ENCODE peak calls at places on chromosomes 11 and 22, in nine cellular contexts. J is amniotic epithelial cell; A is progenitor cell of endocrine pancreas; Z is LHCN-M2; W is GM20000; B is sigmoid colon; N is heart right ventricle; D is glutamatergic neuron; O is activated CD8-positive, alpha-beta memory T cell treated with anti-CD3 and anti-CD28 coated beads for 1 hour. Y is an unnamed sample.

GRCh38 chr11:126231725-126232459 is 20.3 kb downstream of the FAM118B start:
- DNase-seq in O (no peak), Z (peak), A (no peak), W (no peak), B (no peak), D (no peak), J (peak), N (no peak), Y (no peak)

GRCh38 chr11:71491531-71492329 is 35.3 kb upstream of the KRTAP5-7 start:
- DNase-seq in D (no peak), O (no peak), Z (no peak), B (peak), J (no peak), N (no peak), W (no peak), A (peak), Y (no peak)

GRCh38 chr11:69213315-69213714 is 57.6 kb downstream of the SMIM38 start:
- DNase-seq in N (no peak), J (peak), W (no peak), O (no peak), D (no peak), Z (no peak), B (peak), A (no peak), Y (no peak)

GRCh38 chr22:46135611-46136538 is 14.5 kb upstream of the PPARA start:
- DNase-seq in J (no peak), D (no peak), N (no peak), A (no peak), Z (no peak), W (no peak), B (no peak), O (no peak), Y (no peak)

GRCh38 chr11:118876261-118876660 is 7.4 kb upstream of the CXCR5 start:
- DNase-seq in Z (no peak), N (no peak), D (no peak), A (no peak), B (no peak), J (no peak), W (no peak), O (no peak), Y (no peak)

GRCh38 chr11:74926304-74927030 is 22.4 kb downstream of the XRRA1 start:
- DNase-seq in D (no peak), A (no peak), Z (peak), W (no peak), B (no peak), J (peak), N (no peak), O (no peak), Y (no peak)

GRCh38 chr11:113690619-113691569 is 15.2 kb downstream of the TMPRSS5 start:
- DNase-seq in B (no peak), Z (peak), W (peak), N (no peak), D (no peak), J (peak), A (no peak), O (no peak), Y (no peak)

GRCh38 chr22:41048791-41049717 is 43.3 kb upstream of the EP300 start:
- DNase-seq in A (peak), B (peak), Z (peak), J (peak), D (peak), N (peak), W (no peak), O (no peak), Y (no peak)

GRCh38 chr11:62544521-62545436 is 1.8 kb downstream of the AHNAK start:
- DNase-seq in J (no peak), B (peak), W (peak), D (no peak), A (no peak), Z (peak), O (no peak), N (peak), Y (no peak)

GRCh38 chr11:1146311-1146864 is 11.4 kb upstream of the MUC5AC start:
- DNase-seq in W (no peak), B (peak), D (no peak), Z (no peak), N (no peak), A (no peak), O (no peak), J (peak), Y (no peak)

GRCh38 chr11:13869404-13869886 is 93.1 kb upstream of the SPON1 start:
- DNase-seq in O (no peak), A (no peak), W (no peak), N (no peak), Z (no peak), J (no peak), B (no peak), D (no peak), Y (no peak)

GRCh38 chr11:95950905-95951304 is 27.0 kb upstream of the MTMR2 start:
- DNase-seq in J (no peak), W (no peak), D (no peak), B (no peak), A (no peak), Z (no peak), N (no peak), O (no peak), Y (no peak)

GRCh38 chr11:1640076-1640946 is 10.7 kb downstream of the KRTAP5-5 start:
- DNase-seq in O (no peak), N (no peak), Z (no peak), B (peak), J (no peak), A (peak), D (peak), W (peak), Y (no peak)

GRCh38 chr11:70799386-70799785 is 401.1 kb downstream of the CTTN start:
- DNase-seq in Z (peak), B (no peak), J (peak), N (no peak), A (no peak), D (no peak), O (no peak), W (no peak), Y (no peak)

GRCh38 chr22:31130873-31131272 is 8.1 kb downstream of the INPP5J start:
- DNase-seq in N (no peak), Z (no peak), A (no peak), D (no peak), O (no peak), B (no peak), J (no peak), W (no peak), Y (no peak)

GRCh38 chr11:111570796-111571195 is 30.3 kb downstream of the LAYN start:
- DNase-seq in A (no peak), W (no peak), D (no peak), B (no peak), J (peak), Z (no peak), N (no peak), O (no peak), Y (no peak)

GRCh38 chr22:35205956-35206355 is 51.3 kb upstream of the HMGXB4 start:
- DNase-seq in W (no peak), D (no peak), A (no peak), J (peak), O (no peak), Z (peak), B (no peak), N (no peak), Y (no peak)

GRCh38 chr11:106091480-106092123 is 14.1 kb downstream of the AASDHPPT start:
- DNase-seq in A (no peak), Z (peak), O (no peak), D (no peak), W (peak), J (peak), N (no peak), B (no peak), Y (no peak)

GRCh38 chr22:37431366-37431765 is 4.1 kb upstream of the ELFN2 start:
- DNase-seq in D (no peak), Z (no peak), O (no peak), W (no peak), B (no peak), A (no peak), N (no peak), J (peak), Y (no peak)

GRCh38 chr11:131855320-131855719 is 484.9 kb downstream of the NTM start:
- DNase-seq in O (no peak), N (no peak), Z (no peak), J (no peak), W (no peak), A (no peak), D (no peak), B (no peak), Y (no peak)

GRCh38 chr22:27805841-27806240 is 4.3 kb upstream of the MN1 start:
- DNase-seq in D (no peak), N (no peak), B (no peak), J (no peak), Z (no peak), W (no peak), O (no peak), A (no peak), Y (no peak)

GRCh38 chr22:23815781-23816551 is 22.8 kb downstream of the DERL3 start:
- DNase-seq in D (peak), A (no peak), J (no peak), W (no peak), Z (no peak), N (peak), B (no peak), O (no peak), Y (peak)

GRCh38 chr22:45008853-45009751 is 703 bp downstream of the PHF21B start:
- DNase-seq in W (peak), J (no peak), Z (no peak), O (no peak), A (peak), B (no peak), D (peak), N (no peak), Y (no peak)

GRCh38 chr11:118530683-118531596 is at the start of gene TMEM25:
- DNase-seq in O (peak), N (peak), W (peak), J (peak), D (peak), A (peak), B (peak), Z (peak), Y (no peak)

GRCh38 chr11:35151241-35151640 is 12.3 kb downstream of the CD44 start:
- DNase-seq in N (no peak), D (no peak), Z (no peak), A (no peak), O (no peak), J (no peak), W (no peak), B (no peak), Y (no peak)

GRCh38 chr11:18144243-18144642 is 11.9 kb downstream of the MRGPRX3 start:
- DNase-seq in B (no peak), D (no peak), O (no peak), N (no peak), J (no peak), W (no peak), A (no peak), Z (peak), Y (no peak)

Y was measured in cerebellar nuclear complex.